ENCODE peak calls at places on chromosome 1, in five cellular contexts. E is heart right ventricle, M is left lung, I is RWPE1, U is AG10803. H is an unnamed sample.

GRCh38 chr1:55478742-55479141 is 263.6 kb upstream of the USP24 start:
- DNase-seq in M (no peak), I (peak; percentile 36), E (no peak), U (peak; percentile 30), H (no peak)

GRCh38 chr1:172960019-172960418 is 90.7 kb downstream of the TNFSF18 start:
- DNase-seq in M (no peak), E (no peak), U (peak; percentile 73), I (no peak), H (no peak)

GRCh38 chr1:221449194-221449593 is 292.7 kb downstream of the DUSP10 start:
- DNase-seq in U (no peak), M (no peak), E (no peak), I (no peak), H (no peak)

GRCh38 chr1:166875302-166875733 is 746 bp downstream of the TADA1 start:
- DNase-seq in I (no peak), M (no peak), E (no peak), U (no peak), H (no peak)

GRCh38 chr1:240946926-240947325 is 335.0 kb upstream of the GREM2 start:
- DNase-seq in U (peak; percentile 61), M (no peak), I (peak; percentile 49), E (no peak), H (peak; percentile 47)

GRCh38 chr1:166080277-166080964 is 86.4 kb downstream of the FAM78B start:
- DNase-seq in M (no peak), E (no peak), U (no peak), I (no peak), H (no peak)

GRCh38 chr1:116382321-116382720 is 9.3 kb downstream of the ATP1A1 start:
- DNase-seq in M (no peak), U (no peak), E (no peak), I (no peak), H (no peak)

GRCh38 chr1:178458203-178458602 is 38.6 kb downstream of the CLEC20A start:
- DNase-seq in M (peak; percentile 64), E (no peak), I (no peak), U (no peak), H (peak; percentile 11)

GRCh38 chr1:153553691-153554608 is 4.9 kb upstream of the S100A3 start:
- DNase-seq in M (no peak), E (no peak), U (peak; percentile 65), I (no peak), H (no peak)

GRCh38 chr1:3529099-3529729 is 74.7 kb downstream of the ARHGEF16 start:
- DNase-seq in I (no peak), M (no peak), U (no peak), E (peak; percentile 80), H (no peak)

GRCh38 chr1:47201179-47201578 is 11.3 kb upstream of the PDZK1IP1 start:
- DNase-seq in E (no peak), I (no peak), U (peak; percentile 58), M (no peak), H (no peak)

GRCh38 chr1:41341365-41341683 is 19.9 kb upstream of the FOXO6 start:
- DNase-seq in I (no peak), E (no peak), M (no peak), U (no peak), H (no peak)

GRCh38 chr1:38261574-38261973 is 215.0 kb upstream of the POU3F1 start:
- DNase-seq in E (no peak), U (no peak), I (no peak), M (no peak), H (no peak)

GRCh38 chr1:38253314-38253713 is 206.7 kb upstream of the POU3F1 start:
- DNase-seq in E (no peak), M (no peak), U (no peak), I (no peak), H (no peak)

GRCh38 chr1:38258085-38258484 is 211.5 kb upstream of the POU3F1 start:
- DNase-seq in U (no peak), I (no peak), E (no peak), M (no peak), H (no peak)

GRCh38 chr1:38257374-38257773 is 210.8 kb upstream of the POU3F1 start:
- DNase-seq in I (no peak), M (no peak), U (no peak), E (no peak), H (no peak)

DNA sequence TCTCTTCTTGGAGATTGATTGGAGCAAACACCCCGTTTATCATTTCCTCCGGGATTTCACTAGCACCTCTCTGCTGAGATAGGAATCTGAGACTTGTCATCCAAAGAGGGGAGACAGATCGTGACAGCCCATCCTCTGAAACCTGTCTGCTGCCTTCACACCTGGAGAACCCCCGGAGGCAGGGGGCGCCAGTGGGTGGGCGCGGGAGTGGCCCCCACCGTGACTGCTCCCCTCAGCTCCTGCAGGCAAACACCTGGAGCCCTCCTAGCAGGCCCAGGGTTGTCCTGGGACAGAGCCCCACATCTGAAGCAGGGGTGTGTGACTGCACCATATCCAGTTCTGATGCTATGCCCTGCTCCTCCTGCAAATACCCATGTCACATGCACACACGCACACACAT is 209.5 kb upstream of the POU3F1 start:
- DNase-seq in U (no peak), E (no peak), M (no peak), I (no peak), H (no peak)
- TF ChIP-seq CTCF in U (no peak), E (no peak), M (no peak), I (no peak), H (no peak)

DNA sequence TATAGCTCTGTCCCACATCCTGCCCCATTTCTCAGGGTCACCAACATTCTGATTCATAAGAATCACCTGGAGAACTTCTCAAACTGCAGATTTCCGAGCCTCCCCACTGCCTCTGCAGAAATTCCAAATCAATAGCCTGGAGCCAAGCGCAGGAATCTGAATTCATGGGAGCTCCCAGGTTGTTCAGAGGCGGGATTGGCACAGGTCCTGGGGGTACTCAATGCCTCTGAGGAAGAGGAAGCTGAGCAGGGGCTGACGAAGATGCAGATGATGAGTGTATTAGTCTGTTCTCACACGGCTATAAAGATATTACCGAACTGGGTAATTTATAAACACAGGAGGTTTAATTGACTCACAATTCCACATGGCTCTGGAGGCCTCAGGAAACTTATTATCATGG is 455.5 kb downstream of the MATN1 start:
- DNase-seq in U (no peak), E (no peak), I (no peak), M (no peak), H (no peak)
- TF ChIP-seq CTCF in U (no peak), E (no peak), I (no peak), M (no peak), H (no peak)

DNA sequence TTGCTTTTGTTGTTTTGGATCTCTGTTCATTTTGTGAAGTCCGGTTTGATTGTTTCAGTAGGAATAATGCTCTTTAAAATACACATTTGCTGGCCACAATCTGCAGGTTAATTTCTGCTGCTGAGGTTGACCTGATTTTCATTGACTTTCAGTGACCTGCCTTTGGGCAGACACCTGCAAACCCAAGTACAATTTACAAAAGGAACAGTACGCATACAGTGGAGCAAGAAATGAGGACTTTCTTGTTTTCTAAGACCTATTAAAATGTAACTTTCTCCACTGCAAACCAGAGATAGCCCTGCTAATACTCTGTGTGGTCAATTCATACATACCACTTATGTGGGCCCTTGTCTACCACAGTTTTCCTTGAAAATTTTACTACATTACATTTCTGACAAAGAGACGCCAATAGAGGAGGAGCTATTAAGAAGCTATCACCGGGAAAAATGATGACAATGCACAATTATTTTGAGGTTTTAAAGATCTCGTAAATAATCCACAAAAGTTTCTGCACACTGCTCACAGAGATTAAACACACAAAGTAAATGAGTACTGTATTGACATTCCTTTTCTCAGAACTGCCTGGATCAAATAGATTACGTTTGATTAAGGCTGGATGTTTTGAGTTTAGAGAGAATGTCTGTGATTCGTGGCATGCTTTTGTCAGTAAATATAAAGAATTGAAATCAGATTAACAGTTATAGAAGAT is 141.9 kb downstream of the SDCCAG8 start:
- DNase-seq in M (no peak), U (no peak), I (no peak), E (no peak), H (no peak)
- TF ChIP-seq CTCF in M (no peak), U (no peak), I (no peak), E (no peak), H (no peak)

GRCh38 chr1:167928457-167928852 is 8.0 kb upstream of the DCAF6 start:
- DNase-seq in I (no peak), E (no peak), U (no peak), M (no peak), H (no peak)

GRCh38 chr1:167924102-167924501 is 10.2 kb upstream of the ADCY10 start:
- DNase-seq in U (no peak), E (no peak), M (no peak), I (no peak), H (no peak)

GRCh38 chr1:167924553-167925223 is 10.8 kb upstream of the ADCY10 start:
- DNase-seq in E (no peak), U (no peak), I (no peak), M (no peak), H (no peak)

GRCh38 chr1:167927075-167927754 is 9.3 kb upstream of the DCAF6 start:
- DNase-seq in E (no peak), M (no peak), I (no peak), U (no peak), H (no peak)

DNA sequence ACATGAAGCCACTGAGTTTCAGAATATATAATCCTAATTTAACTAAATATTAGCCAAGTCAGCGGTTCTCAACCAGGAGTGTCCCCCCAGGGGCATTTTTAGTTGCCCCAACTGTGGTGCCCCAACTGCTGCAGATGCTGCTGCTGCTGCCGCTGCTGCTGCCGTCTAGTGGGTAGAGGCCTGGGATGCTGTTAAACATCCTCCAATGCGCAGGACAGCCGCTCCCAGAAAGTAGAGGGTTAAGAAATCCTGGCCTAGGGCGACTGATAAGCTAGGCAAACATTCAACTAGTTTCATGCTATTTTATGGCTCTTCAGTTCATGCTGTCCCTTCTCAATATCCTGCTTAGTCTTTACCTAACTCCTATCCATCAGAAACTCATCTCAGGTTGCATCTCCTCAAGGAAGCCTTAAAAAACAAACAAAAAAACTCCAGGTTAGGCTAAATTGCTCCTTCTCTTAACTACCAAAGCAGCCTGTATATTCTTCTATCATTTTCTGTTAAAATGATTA is 9.9 kb upstream of the DCAF6 start:
- DNase-seq in E (no peak), M (no peak), U (no peak), I (no peak), H (no peak)
- TF ChIP-seq CTCF in E (no peak), M (no peak), U (no peak), I (no peak), H (no peak)

H was measured in endothelial cell.